ENCODE peak calls at places on chromosome 20, in nine cellular contexts. P is T-cell, R is body of pancreas, K is midbrain, A is GM04504, Q is T-helper 17 cell, S is right cardiac atrium, G is astrocyte, J is hippocampal formation. Y is an unnamed sample.

GRCh38 chr20:56626367-56627121 is 2.6 kb upstream of the TFAP2C start:
- DNase-seq in P (no peak), R (peak), K (no peak), A (no peak), Q (no peak), S (peak), G (no peak), J (no peak), Y (no peak)

GRCh38 chr20:32877507-32877906 is 18.8 kb downstream of the EFCAB8 start:
- DNase-seq in P (no peak), R (no peak), K (no peak), A (no peak), Q (no peak), S (no peak), G (peak), J (no peak), Y (no peak)

GRCh38 chr20:57399587-57400261 is 8.5 kb downstream of the RBM38 start:
- DNase-seq in P (no peak), R (no peak), K (no peak), A (no peak), Q (peak), S (peak), G (no peak), J (no peak), Y (peak)

GRCh38 chr20:1472556-1473243 is 6.1 kb upstream of the NSFL1C start:
- DNase-seq in P (no peak), R (no peak), K (peak), A (no peak), Q (no peak), S (no peak), G (no peak), J (no peak), Y (no peak)

GRCh38 chr20:34431168-34431567 is 68.1 kb downstream of the ITCH start:
- DNase-seq in P (no peak), R (no peak), K (no peak), A (no peak), Q (no peak), S (no peak), G (no peak), J (no peak), Y (no peak)

GRCh38 chr20:48600470-48600945 is 227.3 kb downstream of the PREX1 start:
- DNase-seq in P (no peak), R (no peak), K (no peak), A (no peak), Q (no peak), S (peak), G (no peak), J (no peak), Y (no peak)

GRCh38 chr20:62797671-62798532 is 1.6 kb downstream of the MRGBP start:
- DNase-seq in P (no peak), R (no peak), K (no peak), A (no peak), Q (no peak), S (no peak), G (no peak), J (no peak), Y (no peak)

GRCh38 chr20:9409981-9410380 is 104.4 kb upstream of the LAMP5 start:
- DNase-seq in P (no peak), R (no peak), K (no peak), A (peak), Q (no peak), S (no peak), G (peak), J (no peak), Y (no peak)

GRCh38 chr20:61185841-61186601 is 66.0 kb upstream of the CDH4 start:
- DNase-seq in P (no peak), R (no peak), K (no peak), A (peak), Q (no peak), S (no peak), G (peak), J (no peak), Y (no peak)

GRCh38 chr20:15252289-15252688 is 914.9 kb upstream of the FLRT3 start:
- DNase-seq in P (no peak), R (no peak), K (no peak), A (no peak), Q (no peak), S (no peak), G (no peak), J (no peak), Y (no peak)

GRCh38 chr20:38804682-38805501 is 605 bp upstream of the PPP1R16B start:
- DNase-seq in P (peak), R (no peak), K (peak), A (no peak), Q (peak), S (peak), G (no peak), J (peak), Y (peak)

GRCh38 chr20:62289898-62290297 is 12.9 kb upstream of the ADRM1 start:
- DNase-seq in P (no peak), R (no peak), K (no peak), A (no peak), Q (no peak), S (peak), G (no peak), J (no peak), Y (no peak)

GRCh38 chr20:48815537-48815936 is 12.3 kb downstream of the PREX1 start:
- DNase-seq in P (no peak), R (no peak), K (no peak), A (no peak), Q (no peak), S (no peak), G (no peak), J (no peak), Y (no peak)

GRCh38 chr20:58131581-58132142 is 96.8 kb downstream of the ANKRD60 start:
- DNase-seq in P (no peak), R (no peak), K (no peak), A (no peak), Q (no peak), S (no peak), G (peak), J (no peak), Y (no peak)